ENCODE peak calls at places on chromosomes 2 and 18, in six cellular contexts. O is upper lobe of right lung, P is pancreas, K is stomach, F is IMR-90, Z is psoas muscle. C is an unnamed sample.

GRCh38 chr2:235934059-235934896 is 233.9 kb downstream of the GBX2 start:
- DNase-seq in O (no peak), P (no peak), K (peak), F (peak), Z (no peak), C (no peak)

GRCh38 chr2:222468338-222468737 is 44.0 kb downstream of the SGPP2 start:
- DNase-seq in O (no peak), P (no peak), K (peak), F (no peak), Z (peak), C (no peak)

GRCh38 chr2:15158117-15158516 is 403.0 kb downstream of the NBAS start:
- DNase-seq in O (no peak), P (no peak), K (no peak), F (no peak), Z (no peak), C (no peak)

GRCh38 chr2:102226171-102226570 is 39.3 kb downstream of the IL1RL2 start:
- DNase-seq in O (no peak), P (no peak), K (no peak), F (no peak), Z (no peak), C (no peak)

GRCh38 chr2:119996148-119996547 is 16.7 kb upstream of the EPB41L5 start:
- DNase-seq in O (no peak), P (no peak), K (no peak), F (peak), Z (no peak), C (peak)

GRCh38 chr18:21109936-21110666 is 1.5 kb downstream of the ROCK1 start:
- DNase-seq in O (no peak), P (no peak), K (no peak), F (peak), Z (no peak), C (no peak)

GRCh38 chr2:28276076-28276618 is 116.5 kb upstream of the FOSL2 start:
- DNase-seq in O (no peak), P (no peak), K (no peak), F (peak), Z (no peak), C (peak)

GRCh38 chr18:5415665-5416064 is 120.1 kb upstream of the ZBTB14 start:
- DNase-seq in O (no peak), P (no peak), K (no peak), F (no peak), Z (no peak), C (no peak)

GRCh38 chr2:156046900-156047299 is 285.6 kb downstream of the NR4A2 start:
- DNase-seq in O (no peak), P (no peak), K (no peak), F (no peak), Z (no peak), C (no peak)

GRCh38 chr2:95354925-95355324 is 47.6 kb upstream of the FAHD2A start:
- DNase-seq in O (peak), P (no peak), K (peak), F (no peak), Z (no peak), C (no peak)

GRCh38 chr18:28189400-28190239 is 12.7 kb upstream of the CDH2 start:
- DNase-seq in O (no peak), P (no peak), K (peak), F (peak), Z (no peak), C (peak)

GRCh38 chr18:13381907-13382682 is 163.5 kb downstream of the LDLRAD4 start:
- DNase-seq in O (peak), P (no peak), K (peak), F (peak), Z (peak), C (peak)

GRCh38 chr2:101277111-101277510 is 24.4 kb downstream of the CNOT11 start:
- DNase-seq in O (no peak), P (no peak), K (peak), F (peak), Z (no peak), C (peak)

GRCh38 chr2:39593439-39594393 is 72.0 kb upstream of the TMEM178A start:
- DNase-seq in O (no peak), P (no peak), K (peak), F (peak), Z (no peak), C (peak)

GRCh38 chr18:11149441-11150270 is at the start of gene PIEZO2:
- DNase-seq in O (peak), P (peak), K (peak), F (peak), Z (peak), C (peak)

GRCh38 chr2:170847716-170848115 is 31.0 kb downstream of the GAD1 start:
- DNase-seq in O (no peak), P (no peak), K (no peak), F (no peak), Z (no peak), C (no peak)

GRCh38 chr2:68978098-68978497 is 3.7 kb downstream of the GKN1 start:
- DNase-seq in O (no peak), P (no peak), K (no peak), F (no peak), Z (no peak), C (no peak)

GRCh38 chr2:207258191-207258991 is 92.6 kb upstream of the KLF7 start:
- DNase-seq in O (no peak), P (no peak), K (peak), F (peak), Z (peak), C (peak)

DNA sequence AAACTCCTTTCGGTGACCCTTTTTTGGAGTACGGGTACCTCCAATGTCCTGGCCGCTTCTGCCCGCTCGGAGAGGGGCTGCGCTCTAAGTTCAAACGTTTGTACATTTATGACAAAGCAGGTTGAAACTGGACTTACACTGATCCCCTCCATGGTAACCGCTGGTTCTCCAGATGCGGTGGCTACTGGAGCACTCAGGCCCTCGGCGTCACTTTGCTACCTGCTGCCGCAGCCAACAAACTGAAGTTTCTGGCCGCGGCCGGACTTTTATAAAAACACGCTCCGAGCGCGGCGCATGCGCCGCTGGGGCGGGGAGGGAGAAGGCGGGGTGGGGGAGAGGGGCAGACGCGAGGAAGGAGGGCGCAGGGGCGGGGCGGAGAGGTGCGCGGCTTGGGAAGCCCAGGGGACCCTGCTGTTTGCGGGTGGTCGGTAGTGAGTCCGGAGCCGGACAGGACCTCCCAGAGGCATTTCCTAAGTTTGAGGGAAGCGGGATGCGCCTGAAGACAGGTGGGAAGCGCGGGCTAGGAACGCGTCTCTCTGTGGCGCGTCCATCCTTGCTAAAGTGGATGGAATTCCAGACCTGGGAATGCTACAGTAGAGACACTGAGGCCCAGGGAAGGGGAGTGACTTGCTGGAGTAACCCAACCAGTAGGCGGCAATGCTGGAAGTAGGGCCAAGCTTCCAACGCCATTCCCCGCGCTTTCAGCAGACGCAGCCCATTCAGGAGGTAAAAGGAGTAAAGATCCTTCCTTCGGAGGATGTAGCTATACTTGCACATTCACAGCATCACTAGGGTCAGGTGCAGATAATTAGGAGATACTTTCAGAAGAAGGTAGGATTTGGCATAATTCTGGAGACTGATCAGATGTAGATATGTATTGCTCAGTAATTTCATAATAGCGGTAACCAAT is at the start of gene CXCR4:
- DNase-seq in O (peak), P (peak), K (peak), F (peak), Z (peak), C (no peak)
- TF ChIP-seq CTCF in O (no peak), P (no peak), K (no peak), F (no peak), Z (peak), C (no peak)

DNA sequence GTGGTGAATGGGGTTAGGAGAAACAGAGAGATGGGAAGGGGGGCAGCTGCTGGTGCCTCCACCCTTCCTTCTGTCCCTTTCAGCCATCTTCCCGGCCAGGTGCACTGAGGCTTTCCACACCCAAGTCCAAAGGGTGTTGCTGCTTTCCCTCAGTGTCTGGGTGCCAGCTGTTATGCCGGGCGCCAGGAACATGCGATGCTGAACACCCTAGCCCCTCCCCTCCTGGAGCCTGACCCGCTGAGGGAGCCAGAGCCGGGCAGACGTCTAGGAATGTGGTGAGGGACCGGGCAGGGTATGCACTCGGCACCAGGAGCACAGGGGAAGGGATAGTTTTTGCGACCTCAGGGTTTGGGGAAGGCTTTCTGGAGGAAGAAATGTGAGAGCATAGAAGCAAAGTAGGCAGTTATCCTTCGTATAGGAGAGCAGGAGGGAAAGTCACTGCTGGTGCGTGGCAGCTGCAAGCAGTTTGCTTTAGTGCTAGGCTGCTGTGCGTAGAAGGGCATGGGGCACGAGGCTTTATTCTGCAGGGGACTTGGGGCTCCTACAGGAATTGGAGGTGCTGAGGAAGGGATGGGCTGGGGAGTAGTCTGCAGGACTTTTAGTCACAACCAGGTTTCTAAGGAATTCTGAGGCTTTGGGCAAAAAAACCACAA is 147.7 kb downstream of the TSN start:
- DNase-seq in O (no peak), P (no peak), K (no peak), F (no peak), Z (no peak), C (peak)
- H3K4me3 ChIP-seq in O (no peak), P (no peak), K (no peak), F (no peak), Z (peak), C (peak)

DNA sequence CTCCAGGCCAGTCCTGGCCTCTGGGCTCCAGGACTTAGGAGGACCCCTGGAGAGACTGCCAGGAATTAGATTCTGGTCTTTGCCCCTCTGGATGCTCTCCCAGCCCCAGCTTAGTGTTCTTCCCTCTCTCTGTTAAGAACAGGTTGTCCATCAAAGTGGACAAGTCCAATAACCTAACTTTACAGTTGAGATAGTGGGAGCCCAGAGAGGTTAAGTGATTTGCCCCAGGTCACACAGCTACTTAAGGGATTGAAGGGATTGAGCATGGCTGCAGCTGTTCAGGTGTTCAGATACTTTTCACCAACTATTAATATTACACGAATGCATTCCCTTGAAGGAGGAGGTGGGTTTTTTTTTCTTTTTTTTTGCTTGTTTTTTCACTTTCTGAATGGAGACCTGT is 57.6 kb downstream of the EDAR start:
- DNase-seq in O (no peak), P (no peak), K (no peak), F (no peak), Z (no peak), C (no peak)
- TF ChIP-seq CTCF in O (no peak), P (no peak), K (no peak), F (no peak), Z (no peak), C (no peak)

GRCh38 chr2:11465485-11466306 is at the start of gene E2F6:
- DNase-seq in O (peak), P (peak), K (peak), F (peak), Z (peak), C (peak)

GRCh38 chr2:11465110-11465484 is 864 bp downstream of the E2F6 start:
- DNase-seq in O (no peak), P (no peak), K (no peak), F (no peak), Z (no peak), C (no peak)

GRCh38 chr2:11467749-11468148 is 1.8 kb upstream of the E2F6 start:
- DNase-seq in O (no peak), P (no peak), K (no peak), F (no peak), Z (no peak), C (no peak)

GRCh38 chr2:11466307-11467125 is 555 bp upstream of the E2F6 start:
- DNase-seq in O (no peak), P (no peak), K (no peak), F (no peak), Z (peak), C (no peak)

GRCh38 chr2:11467126-11467649 is 1.2 kb upstream of the E2F6 start:
- DNase-seq in O (no peak), P (no peak), K (no peak), F (no peak), Z (no peak), C (no peak)
- H3K4me3 ChIP-seq in O (no peak), P (no peak), K (no peak), F (no peak), Z (peak), C (no peak)